ENCODE peak calls at places on chromosomes 6 and 20, in ten cellular contexts. U, D, Q, N, S, O, L, K, G and C are unnamed samples.

GRCh38 chr20:528923-529594 is 14.5 kb downstream of the CSNK2A1 start:
- DNase-seq in U (no peak), D (no peak), Q (peak; percentile 80), N (peak; percentile 79), S (no peak), O (peak; percentile 86), L (no peak), K (no peak), G (peak; percentile 50), C (no peak)

GRCh38 chr6:167141667-167142432 is 15.9 kb downstream of the GPR31 start:
- DNase-seq in U (peak; percentile 64), D (peak; percentile 20), Q (peak; percentile 54), N (no peak), S (peak; percentile 40), O (peak; percentile 8), L (peak; percentile 74), K (peak; percentile 36), G (peak; percentile 46), C (peak; percentile 15)

GRCh38 chr6:139663996-139664395 is 289.5 kb upstream of the CITED2 start:
- DNase-seq in U (no peak), D (no peak), Q (no peak), N (no peak), S (no peak), O (no peak), L (no peak), K (no peak), G (no peak), C (no peak)

GRCh38 chr6:11366183-11366933 is 133.9 kb upstream of the NEDD9 start:
- DNase-seq in U (peak; percentile 69), D (peak; percentile 56), Q (no peak), N (no peak), S (no peak), O (no peak), L (peak; percentile 89), K (no peak), G (no peak), C (no peak)

GRCh38 chr6:106470811-106471210 is 110.3 kb downstream of the CRYBG1 start:
- DNase-seq in U (no peak), D (no peak), Q (no peak), N (no peak), S (no peak), O (no peak), L (no peak), K (no peak), G (no peak), C (no peak)

GRCh38 chr6:7467007-7467897 is 74.2 kb upstream of the DSP start:
- DNase-seq in U (no peak), D (no peak), Q (no peak), N (peak; percentile 8), S (no peak), O (peak; percentile 14), L (no peak), K (no peak), G (peak; percentile 80), C (no peak)

GRCh38 chr6:39664173-39664572 is 61.0 kb downstream of the KIF6 start:
- DNase-seq in U (no peak), D (no peak), Q (no peak), N (no peak), S (no peak), O (no peak), L (no peak), K (no peak), G (no peak), C (no peak)

GRCh38 chr6:106579281-106579680 is 50.0 kb downstream of the RTN4IP1 start:
- DNase-seq in U (no peak), D (no peak), Q (no peak), N (no peak), S (no peak), O (no peak), L (no peak), K (no peak), G (no peak), C (no peak)